ENCODE peak calls at places on chromosomes 12 and 14, in seven cellular contexts. J, Z, E, C, T, L and F are unnamed samples.

GRCh38 chr14:105475916-105476845 is 1.6 kb downstream of the CRIP2 start:
- DNase-seq in J (no peak), Z (no peak), E (peak), C (peak), T (no peak), L (no peak), F (no peak)

GRCh38 chr14:68663385-68664076 is 129.3 kb downstream of the ZFP36L1 start:
- DNase-seq in J (no peak), Z (peak), E (no peak), C (no peak), T (no peak), L (no peak), F (peak)

GRCh38 chr12:34406228-34406995 is 384.1 kb downstream of the ALG10 start:
- DNase-seq in J (no peak), Z (no peak), E (peak), C (no peak), T (peak), L (no peak), F (peak)

GRCh38 chr12:29346764-29347421 is 34.1 kb downstream of the ERGIC2 start:
- DNase-seq in J (no peak), Z (no peak), E (no peak), C (no peak), T (no peak), L (no peak), F (no peak)

GRCh38 chr14:21109377-21110260 is 8.8 kb downstream of the TMEM253 start:
- DNase-seq in J (no peak), Z (peak), E (no peak), C (no peak), T (no peak), L (no peak), F (no peak)

GRCh38 chr12:15963271-15963670 is 52.1 kb downstream of the DERA start:
- DNase-seq in J (no peak), Z (no peak), E (no peak), C (no peak), T (no peak), L (no peak), F (no peak)

GRCh38 chr14:24335461-24336146 is 733 bp upstream of the ADCY4 start:
- DNase-seq in J (no peak), Z (no peak), E (no peak), C (no peak), T (no peak), L (peak), F (peak)

GRCh38 chr14:25041898-25042297 is 8.0 kb downstream of the STXBP6 start:
- DNase-seq in J (no peak), Z (no peak), E (no peak), C (no peak), T (no peak), L (no peak), F (no peak)

GRCh38 chr14:95307402-95308041 is 12.2 kb downstream of the CLMN start:
- DNase-seq in J (no peak), Z (no peak), E (peak), C (no peak), T (no peak), L (no peak), F (no peak)

GRCh38 chr12:28552472-28553061 is 362.3 kb downstream of the CCDC91 start:
- DNase-seq in J (no peak), Z (no peak), E (no peak), C (no peak), T (no peak), L (no peak), F (no peak)

GRCh38 chr14:68408680-68409079 is 384.2 kb downstream of the ZFP36L1 start:
- DNase-seq in J (no peak), Z (peak), E (no peak), C (no peak), T (no peak), L (peak), F (no peak)

GRCh38 chr14:66070542-66071319 is 415.4 kb upstream of the CCDC196 start:
- DNase-seq in J (peak), Z (peak), E (no peak), C (peak), T (no peak), L (peak), F (peak)

GRCh38 chr12:44507471-44507870 is 368.6 kb downstream of the NELL2 start:
- DNase-seq in J (no peak), Z (no peak), E (no peak), C (no peak), T (no peak), L (no peak), F (no peak)

GRCh38 chr12:100955139-100955538 is 160.6 kb downstream of the ANO4 start:
- DNase-seq in J (no peak), Z (no peak), E (no peak), C (no peak), T (no peak), L (no peak), F (no peak)

GRCh38 chr14:77459072-77459723 is 1.3 kb downstream of the AHSA1 start:
- DNase-seq in J (peak), Z (peak), E (no peak), C (peak), T (no peak), L (peak), F (peak)

GRCh38 chr14:105378199-105378598 is 20.1 kb upstream of the TEX22 start:
- DNase-seq in J (no peak), Z (no peak), E (peak), C (no peak), T (no peak), L (no peak), F (no peak)

GRCh38 chr14:104384776-104385071 is 194.8 kb upstream of the C14orf180 start:
- DNase-seq in J (no peak), Z (no peak), E (peak), C (no peak), T (no peak), L (no peak), F (peak)

GRCh38 chr12:24396266-24396665 is 446.8 kb upstream of the SOX5 start:
- DNase-seq in J (no peak), Z (no peak), E (no peak), C (no peak), T (no peak), L (no peak), F (no peak)

GRCh38 chr14:28867571-28867970 is 101.0 kb downstream of the FOXG1 start:
- DNase-seq in J (no peak), Z (no peak), E (no peak), C (no peak), T (no peak), L (no peak), F (no peak)

GRCh38 chr12:108825205-108825950 is 32.0 kb downstream of the SSH1 start:
- DNase-seq in J (no peak), Z (peak), E (no peak), C (no peak), T (no peak), L (peak), F (peak)

GRCh38 chr14:55440385-55440784 is at the start of gene TBPL2:
- DNase-seq in J (no peak), Z (no peak), E (no peak), C (no peak), T (peak), L (no peak), F (no peak)
- TF ChIP-seq CTCF in J (no peak), Z (no peak), E (no peak), C (no peak), T (no peak), L (no peak), F (no peak)

DNA sequence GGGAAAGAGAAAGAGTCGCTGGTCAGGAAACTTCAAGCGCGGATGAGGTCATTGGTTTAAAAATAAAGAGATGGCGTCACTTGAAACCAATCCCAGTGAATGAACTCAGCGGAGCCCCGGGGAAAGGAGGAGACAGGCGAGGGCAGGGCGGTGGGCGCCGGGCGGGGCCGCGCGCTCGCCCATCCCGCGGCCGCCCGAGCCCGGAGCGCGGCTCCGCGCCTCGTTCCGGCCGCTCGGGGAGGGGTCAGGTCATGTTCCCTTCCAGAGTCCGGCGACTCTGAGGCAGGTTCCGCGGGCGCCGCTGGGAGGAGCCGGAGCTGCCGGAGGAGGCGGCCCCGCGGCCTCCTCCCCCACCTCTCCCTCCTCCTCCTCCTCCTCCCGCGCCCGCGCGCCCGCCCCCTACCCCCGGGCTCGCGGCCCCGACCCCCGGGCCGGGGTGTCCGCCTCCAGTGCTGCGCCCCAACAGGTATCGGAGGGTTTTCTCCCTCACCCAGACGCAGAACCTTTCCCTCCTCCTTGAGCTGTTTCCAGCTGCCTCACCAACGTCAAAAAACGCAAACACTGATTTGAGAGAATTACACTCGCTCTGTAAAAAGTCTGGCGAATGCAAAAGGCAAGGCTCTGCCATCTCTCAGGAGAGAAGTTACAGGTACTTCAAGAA is at the start of gene DUSP16:
- DNase-seq in J (peak), Z (peak), E (peak), C (peak), T (peak), L (peak), F (peak)
- TF ChIP-seq CTCF in J (peak), Z (peak), E (no peak), C (no peak), T (peak), L (no peak), F (no peak)

DNA sequence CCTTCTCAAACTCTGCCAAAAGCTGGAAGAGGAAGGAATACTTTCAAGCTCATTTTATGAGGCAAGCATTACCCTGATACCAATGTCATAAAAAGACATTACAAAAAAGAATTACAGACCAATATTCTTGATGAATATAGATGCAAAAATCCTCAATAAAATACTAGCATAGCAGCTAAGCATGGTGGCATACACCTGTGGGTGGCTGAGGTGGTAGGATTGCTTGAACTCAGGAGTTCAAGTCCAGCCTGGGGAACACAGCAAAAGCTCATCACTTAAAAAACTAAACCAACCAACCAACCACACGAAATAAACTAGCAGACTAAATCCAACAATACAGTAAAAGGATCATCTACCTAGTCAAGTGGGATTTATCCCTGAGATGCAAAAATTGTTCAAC is 29.6 kb downstream of the A2M start:
- DNase-seq in J (no peak), Z (no peak), E (no peak), C (no peak), T (no peak), L (no peak), F (no peak)
- TF ChIP-seq CTCF in J (no peak), Z (no peak), E (no peak), C (no peak), T (no peak), L (no peak), F (no peak)

DNA sequence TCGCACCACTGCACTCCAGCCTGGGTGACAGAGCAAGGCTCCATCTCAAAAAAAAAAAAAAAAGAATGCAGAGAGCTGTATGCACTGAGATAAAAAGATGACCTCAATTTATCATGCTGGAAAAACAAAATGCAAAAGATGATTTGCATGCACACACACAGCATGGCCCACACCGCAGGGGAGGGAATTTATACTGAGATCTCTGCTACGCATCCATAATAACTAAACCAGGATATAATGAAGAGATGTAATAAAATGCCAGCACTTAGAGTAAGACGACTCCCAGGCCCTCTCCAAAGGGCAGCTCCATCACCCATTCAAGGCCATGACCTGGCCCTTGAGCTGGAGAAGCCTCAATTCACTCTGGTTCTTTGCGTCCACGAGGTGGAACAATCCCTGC is 38.3 kb downstream of the RNF34 start:
- DNase-seq in J (no peak), Z (no peak), E (no peak), C (no peak), T (no peak), L (no peak), F (no peak)
- TF ChIP-seq CTCF in J (no peak), Z (no peak), E (no peak), C (no peak), T (no peak), L (no peak), F (no peak)

DNA sequence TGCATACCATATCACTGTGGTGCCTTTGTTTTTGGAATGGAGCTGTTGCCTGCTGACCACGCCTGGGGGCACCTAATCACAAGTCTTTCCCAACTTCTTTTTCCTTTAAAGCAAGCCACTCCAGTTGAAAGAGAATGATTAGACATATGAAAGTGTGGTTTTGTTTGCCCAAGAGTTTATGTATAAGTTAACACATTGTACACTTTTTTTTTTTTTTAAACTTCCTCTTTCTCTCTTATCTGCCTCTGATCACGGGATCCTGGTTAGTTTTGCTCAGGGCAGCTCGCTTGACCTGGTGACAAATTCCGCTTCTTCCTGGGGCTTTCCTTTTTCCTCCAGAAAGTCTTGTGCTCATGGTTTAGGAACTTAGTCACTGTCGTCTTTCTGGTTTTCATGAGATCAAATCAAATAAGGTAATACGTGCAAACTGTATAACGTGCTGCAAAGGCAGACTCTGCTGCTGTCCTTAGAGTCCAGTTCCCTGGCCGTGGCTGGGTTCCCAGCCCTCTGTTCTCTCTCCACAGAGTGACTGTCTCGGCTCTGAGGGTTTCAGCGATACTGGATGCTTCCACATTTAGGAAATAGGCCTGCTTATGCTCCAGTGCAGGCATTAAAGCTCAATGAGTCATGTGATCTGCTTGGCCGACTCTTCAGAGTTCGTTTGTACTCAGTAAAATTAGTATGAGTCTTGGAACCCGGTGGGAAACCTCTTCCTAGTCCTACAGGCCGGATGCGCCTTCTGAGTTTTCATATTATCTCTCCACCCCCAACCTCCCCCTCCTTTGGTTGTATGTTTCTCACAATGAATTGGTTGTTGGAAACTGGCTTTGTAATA is 15.2 kb downstream of the RASSF3 start:
- DNase-seq in J (peak), Z (peak), E (peak), C (peak), T (no peak), L (peak), F (no peak)
- TF ChIP-seq CTCF in J (peak), Z (no peak), E (no peak), C (no peak), T (no peak), L (peak), F (peak)

DNA sequence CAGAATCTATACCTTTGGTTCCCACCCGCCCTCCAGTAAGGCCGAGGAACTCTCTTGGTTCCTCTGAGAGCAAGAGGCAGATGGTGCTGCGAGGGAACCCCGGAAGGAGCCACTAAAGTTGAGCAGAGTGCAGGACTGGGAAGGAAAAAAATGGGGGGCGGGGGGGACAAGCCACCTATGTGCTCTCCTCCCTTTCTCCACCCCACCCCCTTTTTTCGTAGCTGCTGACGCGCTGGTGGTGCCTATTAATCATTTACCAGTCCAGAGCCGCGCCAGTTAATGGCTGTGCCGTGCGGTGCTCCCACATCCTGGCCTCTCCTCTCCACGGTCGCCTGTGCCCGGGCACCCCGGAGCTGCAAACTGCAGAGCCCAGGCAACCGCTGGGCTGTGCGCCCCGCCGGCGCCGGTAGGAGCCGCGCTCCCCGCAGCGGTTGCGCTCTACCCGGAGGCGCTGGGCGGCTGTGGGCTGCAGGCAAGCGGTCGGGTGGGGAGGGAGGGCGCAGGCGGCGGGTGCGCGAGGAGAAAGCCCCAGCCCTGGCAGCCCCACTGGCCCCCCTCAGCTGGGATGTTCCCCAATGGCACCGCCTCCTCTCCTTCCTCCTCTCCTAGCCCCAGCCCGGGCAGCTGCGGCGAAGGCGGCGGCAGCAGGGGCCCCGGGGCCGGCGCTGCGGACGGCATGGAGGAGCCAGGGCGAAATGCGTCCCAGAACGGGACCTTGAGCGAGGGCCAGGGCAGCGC is 1.3 kb downstream of the SSTR1 start:
- DNase-seq in J (no peak), Z (no peak), E (peak), C (no peak), T (no peak), L (no peak), F (peak)
- TF ChIP-seq CTCF in J (no peak), Z (no peak), E (no peak), C (no peak), T (no peak), L (no peak), F (no peak)

DNA sequence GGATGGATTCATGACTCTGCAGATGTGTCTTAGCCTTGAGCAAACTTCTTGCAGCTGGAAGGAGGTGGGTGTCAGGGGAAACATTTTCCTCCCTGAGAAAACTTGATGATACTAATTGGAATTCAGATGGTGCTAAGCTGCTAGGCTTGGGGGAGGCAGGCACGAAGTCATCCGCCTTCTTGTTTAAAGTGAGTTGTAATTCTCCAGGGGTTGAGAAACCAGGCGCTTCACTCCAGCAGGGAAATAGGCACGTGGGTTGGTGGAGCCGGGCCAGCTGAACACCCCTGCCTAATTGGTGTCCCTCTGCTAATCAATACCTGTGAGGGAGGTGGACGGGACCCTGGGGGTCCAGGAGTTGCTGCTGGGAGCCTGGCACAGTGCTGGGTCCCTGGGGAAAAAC is 48.9 kb upstream of the FAM181A start:
- DNase-seq in J (no peak), Z (no peak), E (peak), C (no peak), T (no peak), L (no peak), F (no peak)
- TF ChIP-seq CTCF in J (no peak), Z (no peak), E (no peak), C (no peak), T (no peak), L (no peak), F (no peak)